ENCODE peak calls at places on chromosomes 12 and 14, in ten cellular contexts. F is transverse colon, W is ovary, B is H1, C is body of pancreas, K is Peyer's patch, L is testis, H is NB4, X is A549, P is heart left ventricle. Q is an unnamed sample.

GRCh38 chr12:132719954-132720324 is 9.3 kb downstream of the PGAM5 start:
- DNase-seq in F (no peak), W (no peak), B (no peak), C (no peak), K (no peak), L (no peak), H (no peak), X (no peak), P (no peak), Q (no peak)

GRCh38 chr12:11638271-11638916 is 11.1 kb upstream of the ETV6 start:
- DNase-seq in F (no peak), W (no peak), B (no peak), C (no peak), K (no peak), L (no peak), H (no peak), X (no peak), P (no peak), Q (no peak)

GRCh38 chr12:128712622-128713021 is 111.1 kb downstream of the SLC15A4 start:
- DNase-seq in F (no peak), W (no peak), B (no peak), C (no peak), K (no peak), L (no peak), H (no peak), X (no peak), P (no peak), Q (no peak)

GRCh38 chr14:85528080-85528881 is 1.7 kb upstream of the FLRT2 start:
- DNase-seq in F (no peak), W (peak), B (no peak), C (peak), K (no peak), L (peak), H (no peak), X (peak), P (peak), Q (no peak)

GRCh38 chr12:49010092-49010668 is 8.4 kb downstream of the PRKAG1 start:
- DNase-seq in F (no peak), W (no peak), B (no peak), C (no peak), K (no peak), L (no peak), H (no peak), X (no peak), P (no peak), Q (no peak)

GRCh38 chr12:47964102-47964723 is 817 bp downstream of the TMEM106C start:
- DNase-seq in F (peak), W (peak), B (no peak), C (peak), K (peak), L (peak), H (peak), X (peak), P (no peak), Q (no peak)

GRCh38 chr14:22563987-22564386 is 25.0 kb downstream of the DAD1 start:
- DNase-seq in F (no peak), W (no peak), B (no peak), C (no peak), K (peak), L (no peak), H (no peak), X (no peak), P (no peak), Q (no peak)

GRCh38 chr12:116183741-116184141 is 93.8 kb downstream of the MED13L start:
- DNase-seq in F (no peak), W (no peak), B (no peak), C (no peak), K (no peak), L (no peak), H (no peak), X (no peak), P (no peak), Q (no peak)

GRCh38 chr12:31476437-31476836 is 114.5 kb downstream of the DENND5B start:
- DNase-seq in F (no peak), W (no peak), B (no peak), C (no peak), K (no peak), L (no peak), H (peak), X (no peak), P (no peak), Q (no peak)

GRCh38 chr12:2160043-2160442 is 107.3 kb downstream of the CACNA1C start:
- DNase-seq in F (no peak), W (no peak), B (no peak), C (no peak), K (no peak), L (no peak), H (no peak), X (no peak), P (no peak), Q (no peak)

GRCh38 chr14:77133718-77134338 is 7.8 kb downstream of the ZDHHC22 start:
- DNase-seq in F (peak), W (peak), B (peak), C (peak), K (no peak), L (peak), H (peak), X (peak), P (peak), Q (no peak)

GRCh38 chr12:127263621-127264020 is 1003.3 kb upstream of the TMEM132C start:
- DNase-seq in F (no peak), W (no peak), B (no peak), C (no peak), K (no peak), L (no peak), H (no peak), X (no peak), P (no peak), Q (no peak)

GRCh38 chr14:73526036-73526984 is 10.6 kb upstream of the ACOT1 start:
- DNase-seq in F (no peak), W (no peak), B (no peak), C (peak), K (no peak), L (peak), H (no peak), X (no peak), P (peak), Q (no peak)

GRCh38 chr12:93702707-93703305 is 25.6 kb downstream of the CRADD start:
- DNase-seq in F (no peak), W (no peak), B (no peak), C (no peak), K (no peak), L (no peak), H (no peak), X (no peak), P (no peak), Q (no peak)

GRCh38 chr14:81222694-81223093 is 1.9 kb upstream of the GTF2A1 start:
- DNase-seq in F (no peak), W (no peak), B (no peak), C (peak), K (no peak), L (no peak), H (no peak), X (no peak), P (no peak), Q (no peak)

GRCh38 chr12:50642035-50642451 is 121.9 kb upstream of the ATF1 start:
- DNase-seq in F (no peak), W (no peak), B (no peak), C (no peak), K (no peak), L (no peak), H (no peak), X (peak), P (no peak), Q (no peak)

GRCh38 chr12:30110970-30111586 is 327.3 kb upstream of the TMTC1 start:
- DNase-seq in F (no peak), W (no peak), B (no peak), C (no peak), K (no peak), L (no peak), H (no peak), X (no peak), P (no peak), Q (no peak)

GRCh38 chr12:87704374-87704773 is 324.8 kb downstream of the C12orf50 start:
- DNase-seq in F (no peak), W (no peak), B (no peak), C (no peak), K (no peak), L (no peak), H (no peak), X (no peak), P (no peak), Q (no peak)

GRCh38 chr14:44625098-44625497 is 118.0 kb upstream of the FSCB start:
- DNase-seq in F (no peak), W (no peak), B (no peak), C (no peak), K (no peak), L (no peak), H (no peak), X (no peak), P (no peak), Q (no peak)

GRCh38 chr12:108600702-108601007 is 2.8 kb upstream of the TMEM119 start:
- DNase-seq in F (no peak), W (no peak), B (no peak), C (no peak), K (no peak), L (no peak), H (no peak), X (no peak), P (no peak), Q (no peak)

GRCh38 chr12:83574142-83574541 is 887.4 kb downstream of the TMTC2 start:
- DNase-seq in F (no peak), W (no peak), B (no peak), C (no peak), K (no peak), L (no peak), H (no peak), X (no peak), P (no peak), Q (no peak)

GRCh38 chr14:76715102-76715926 is 46.0 kb upstream of the VASH1 start:
- DNase-seq in F (no peak), W (no peak), B (no peak), C (no peak), K (no peak), L (peak), H (no peak), X (no peak), P (peak), Q (no peak)

GRCh38 chr14:99389171-99389826 is 91.4 kb downstream of the SETD3 start:
- DNase-seq in F (peak), W (no peak), B (peak), C (peak), K (no peak), L (peak), H (peak), X (peak), P (no peak), Q (peak)

GRCh38 chr12:75978677-75979076 is 52.9 kb downstream of the PHLDA1 start:
- DNase-seq in F (no peak), W (no peak), B (no peak), C (no peak), K (no peak), L (no peak), H (no peak), X (no peak), P (no peak), Q (no peak)

GRCh38 chr14:20247651-20248246 is 8.7 kb downstream of the OR11H4 start:
- DNase-seq in F (no peak), W (no peak), B (no peak), C (no peak), K (no peak), L (no peak), H (peak), X (peak), P (no peak), Q (no peak)

GRCh38 chr14:68365228-68365627 is 427.6 kb downstream of the ZFP36L1 start:
- DNase-seq in F (no peak), W (no peak), B (no peak), C (no peak), K (no peak), L (no peak), H (no peak), X (no peak), P (no peak), Q (no peak)

GRCh38 chr12:132009336-132009859 is 59.7 kb downstream of the EP400 start:
- DNase-seq in F (no peak), W (no peak), B (no peak), C (no peak), K (no peak), L (no peak), H (no peak), X (no peak), P (no peak), Q (no peak)

GRCh38 chr14:52598568-52598967 is 45.9 kb downstream of the GPR137C start:
- DNase-seq in F (no peak), W (no peak), B (no peak), C (no peak), K (no peak), L (no peak), H (no peak), X (no peak), P (no peak), Q (no peak)

GRCh38 chr12:93889516-93890202 is 212.5 kb downstream of the CRADD start:
- DNase-seq in F (no peak), W (no peak), B (no peak), C (no peak), K (no peak), L (no peak), H (peak), X (no peak), P (no peak), Q (no peak)

GRCh38 chr12:62319058-62319457 is 58.9 kb downstream of the USP15 start:
- DNase-seq in F (no peak), W (no peak), B (no peak), C (no peak), K (no peak), L (no peak), H (peak), X (no peak), P (no peak), Q (no peak)

GRCh38 chr12:51970904-51971646 is 19.6 kb downstream of the ACVR1B start:
- DNase-seq in F (peak), W (no peak), B (no peak), C (no peak), K (no peak), L (no peak), H (peak), X (peak), P (no peak), Q (no peak)

GRCh38 chr14:34714320-34715107 is at the start of gene CFL2:
- DNase-seq in F (peak), W (peak), B (peak), C (peak), K (peak), L (peak), H (peak), X (peak), P (peak), Q (peak)
- TF ChIP-seq POLR2A in F (peak), W (peak), B (peak), C (peak), K (no peak), L (peak), H (peak), X (peak), P (peak), Q (peak)

GRCh38 chr12:122500685-122501488 is at the start of gene ZCCHC8:
- DNase-seq in F (peak), W (peak), B (peak), C (peak), K (peak), L (peak), H (peak), X (peak), P (peak), Q (peak)
- TF ChIP-seq POLR2A in F (peak), W (peak), B (peak), C (peak), K (peak), L (peak), H (peak), X (peak), P (peak), Q (peak)

GRCh38 chr12:101690544-101691118 is 6.8 kb upstream of the CHPT1 start:
- DNase-seq in F (no peak), W (no peak), B (no peak), C (no peak), K (no peak), L (no peak), H (no peak), X (no peak), P (no peak), Q (no peak)

GRCh38 chr12:101680240-101680639 is 17.2 kb upstream of the CHPT1 start:
- DNase-seq in F (no peak), W (no peak), B (no peak), C (no peak), K (no peak), L (no peak), H (no peak), X (no peak), P (no peak), Q (no peak)

GRCh38 chr12:101686176-101686575 is 11.3 kb upstream of the CHPT1 start:
- DNase-seq in F (no peak), W (no peak), B (no peak), C (no peak), K (no peak), L (no peak), H (no peak), X (no peak), P (peak), Q (no peak)

GRCh38 chr12:101680647-101681046 is 16.8 kb upstream of the CHPT1 start:
- DNase-seq in F (no peak), W (no peak), B (no peak), C (no peak), K (no peak), L (no peak), H (no peak), X (no peak), P (no peak), Q (no peak)

DNA sequence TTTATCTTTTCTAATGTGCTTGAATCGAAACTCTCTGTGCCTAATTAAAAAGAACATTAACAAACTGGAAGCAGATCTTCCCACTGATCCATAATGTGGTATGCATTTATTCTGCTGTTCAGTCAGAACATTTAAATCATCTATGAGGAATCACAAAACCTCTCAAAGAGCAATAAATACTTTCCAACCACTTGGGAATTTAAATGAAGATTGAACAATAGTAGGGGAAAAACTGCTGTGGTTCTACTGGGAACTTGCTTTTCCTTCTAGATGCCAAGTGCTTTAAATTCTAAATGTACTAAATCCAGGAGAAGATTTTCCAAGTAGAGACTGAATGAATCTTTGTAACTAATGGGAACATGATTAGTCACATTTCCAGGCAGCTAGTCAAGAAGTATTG is 12.3 kb upstream of the CHPT1 start:
- DNase-seq in F (no peak), W (no peak), B (no peak), C (no peak), K (no peak), L (no peak), H (no peak), X (no peak), P (no peak), Q (no peak)
- TF ChIP-seq POLR2A in F (no peak), W (no peak), B (no peak), C (no peak), K (no peak), L (no peak), H (no peak), X (no peak), P (no peak), Q (no peak)

DNA sequence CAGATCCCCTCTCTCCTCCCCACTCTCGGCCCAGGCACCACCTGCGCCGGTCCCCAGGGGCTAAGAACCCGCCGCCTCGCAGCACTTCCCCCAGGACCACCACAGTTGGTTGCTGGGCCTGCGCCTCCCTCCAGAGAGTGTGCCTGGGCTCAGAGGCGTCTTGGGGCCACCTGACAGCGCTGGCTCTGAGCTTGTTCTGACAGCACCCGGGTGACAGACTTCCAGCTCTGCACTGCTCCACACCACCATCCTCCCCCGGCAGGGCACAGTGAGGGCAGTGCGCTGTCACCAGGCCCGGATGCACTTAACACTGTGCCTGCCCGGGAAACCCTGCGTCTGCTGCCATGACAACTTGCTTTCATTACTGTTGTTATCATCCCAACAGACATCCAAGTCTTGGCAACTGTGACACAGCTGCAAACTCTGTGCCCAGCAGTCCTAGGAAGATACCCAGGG is 6.6 kb downstream of the BRF1 start:
- DNase-seq in F (no peak), W (no peak), B (no peak), C (peak), K (peak), L (no peak), H (peak), X (no peak), P (peak), Q (no peak)
- TF ChIP-seq POLR2A in F (no peak), W (no peak), B (no peak), C (no peak), K (no peak), L (no peak), H (no peak), X (no peak), P (no peak), Q (no peak)

GRCh38 chr12:70739741-70740140 is 102.5 kb upstream of the PTPRB start:
- DNase-seq in F (no peak), W (no peak), B (no peak), C (no peak), K (no peak), L (no peak), H (no peak), X (no peak), P (no peak), Q (no peak)
- TF ChIP-seq POLR2A in F (no peak), W (no peak), B (no peak), C (no peak), K (no peak), L (no peak), H (no peak), X (no peak), P (no peak), Q (no peak)

DNA sequence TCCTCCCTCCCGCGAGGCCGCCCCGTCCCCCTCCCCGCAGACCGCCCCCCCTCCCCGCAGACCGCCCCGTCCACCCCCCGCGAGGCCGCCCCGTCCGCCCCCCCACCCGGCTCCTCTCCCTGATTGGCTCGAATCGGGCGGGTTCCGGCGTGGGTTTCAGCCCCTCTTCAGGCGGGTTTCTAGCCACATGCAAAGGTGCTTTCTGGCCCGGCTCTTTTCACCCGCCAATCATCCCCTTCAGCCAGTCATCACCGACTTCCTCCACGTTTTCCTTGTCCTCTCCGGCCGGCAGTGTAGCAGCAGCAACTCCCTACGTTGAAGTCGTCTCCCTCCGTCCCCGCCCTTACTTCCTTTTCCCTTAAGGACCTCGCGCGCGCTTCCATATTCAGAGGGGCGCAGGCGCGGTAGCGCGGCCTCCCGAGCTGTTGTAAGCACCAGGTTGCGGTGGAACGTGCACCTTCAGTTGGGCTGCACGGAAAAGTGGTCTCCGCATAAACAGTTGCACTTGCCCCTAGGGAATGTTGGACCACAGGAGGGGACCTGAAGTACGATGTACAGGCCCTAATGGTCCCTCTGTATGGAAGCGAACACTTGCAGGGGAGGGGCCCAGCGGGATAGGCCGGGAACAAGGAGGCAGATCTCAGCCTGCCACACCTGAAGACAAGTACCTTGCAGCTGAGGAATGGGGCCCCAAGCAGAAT is 44.6 kb upstream of the ESR2 start:
- DNase-seq in F (peak), W (peak), B (peak), C (peak), K (peak), L (peak), H (peak), X (peak), P (peak), Q (peak)
- TF ChIP-seq POLR2A in F (peak), W (peak), B (peak), C (peak), K (peak), L (peak), H (peak), X (peak), P (no peak), Q (peak)

GRCh38 chr14:105481886-105482454 is 4.7 kb upstream of the CRIP1 start:
- DNase-seq in F (peak), W (peak), B (no peak), C (peak), K (peak), L (peak), H (peak), X (peak), P (peak), Q (peak)
- TF ChIP-seq POLR2A in F (peak), W (no peak), B (no peak), C (peak), K (no peak), L (no peak), H (no peak), X (peak), P (no peak), Q (no peak)

GRCh38 chr12:106357549-106358409 is at the start of gene POLR3B:
- DNase-seq in F (peak), W (peak), B (peak), C (peak), K (peak), L (peak), H (peak), X (peak), P (peak), Q (peak)
- TF ChIP-seq POLR2A in F (peak), W (peak), B (no peak), C (peak), K (peak), L (no peak), H (peak), X (peak), P (no peak), Q (peak)

Q was measured in H54.